ENCODE peak calls at places on chromosomes 4 and X, in eight cellular contexts. One of them, this sample, is unnamed.
A peak's percentile ranks its signal among the peaks of the same experiment; 100 is the strongest.

GRCh38 chr4:128802680-128803628 is 6.5 kb upstream of the JADE1 start:
- DNase-seq in NCI-H524: no peak
- DNase-seq in activated CD8-positive, alpha-beta memory T cell treated with anti-CD3 and anti-CD28 coated beads, Interleukin-2, amount 50 U/mL, for 4 hours: no peak
- DNase-seq in GM19239: no peak
- DNase-seq in lung microvascular endothelial cell: no peak
- DNase-seq in WERI-Rb-1: no peak
- DNase-seq in activated T-helper 1 cell treated with Interleukin-2 at 50 U/mL for 16 hours: no peak
- DNase-seq in stimulated activated CD8-positive, alpha-beta memory T cell treated with anti-CD3 and anti-CD28 coated beads, Interleukin-4, amount 100 ng/mL, for 24 hours: no peak
- DNase-seq in this sample: no peak

GRCh38 chr4:26576171-26576829 is 7.6 kb upstream of the TBC1D19 start:
- DNase-seq in NCI-H524: peak; percentile 15
- DNase-seq in activated CD8-positive, alpha-beta memory T cell treated with anti-CD3 and anti-CD28 coated beads, Interleukin-2, amount 50 U/mL, for 4 hours: no peak
- DNase-seq in GM19239: no peak
- DNase-seq in lung microvascular endothelial cell: peak; percentile 29
- DNase-seq in WERI-Rb-1: no peak
- DNase-seq in activated T-helper 1 cell treated with Interleukin-2 at 50 U/mL for 16 hours: no peak
- DNase-seq in stimulated activated CD8-positive, alpha-beta memory T cell treated with anti-CD3 and anti-CD28 coated beads, Interleukin-4, amount 100 ng/mL, for 24 hours: no peak
- DNase-seq in this sample: no peak

GRCh38 chrX:54978448-54978847 is 15.5 kb downstream of the PFKFB1 start:
- DNase-seq in NCI-H524: no peak
- DNase-seq in activated CD8-positive, alpha-beta memory T cell treated with anti-CD3 and anti-CD28 coated beads, Interleukin-2, amount 50 U/mL, for 4 hours: no peak
- DNase-seq in GM19239: no peak
- DNase-seq in lung microvascular endothelial cell: no peak
- DNase-seq in WERI-Rb-1: no peak
- DNase-seq in activated T-helper 1 cell treated with Interleukin-2 at 50 U/mL for 16 hours: no peak
- DNase-seq in stimulated activated CD8-positive, alpha-beta memory T cell treated with anti-CD3 and anti-CD28 coated beads, Interleukin-4, amount 100 ng/mL, for 24 hours: no peak
- DNase-seq in this sample: no peak

GRCh38 chr4:175810360-175810759 is 1.7 kb downstream of the GPM6A start:
- DNase-seq in NCI-H524: peak; percentile 10
- DNase-seq in activated CD8-positive, alpha-beta memory T cell treated with anti-CD3 and anti-CD28 coated beads, Interleukin-2, amount 50 U/mL, for 4 hours: no peak
- DNase-seq in GM19239: no peak
- DNase-seq in lung microvascular endothelial cell: no peak
- DNase-seq in WERI-Rb-1: no peak
- DNase-seq in activated T-helper 1 cell treated with Interleukin-2 at 50 U/mL for 16 hours: no peak
- DNase-seq in stimulated activated CD8-positive, alpha-beta memory T cell treated with anti-CD3 and anti-CD28 coated beads, Interleukin-4, amount 100 ng/mL, for 24 hours: no peak
- DNase-seq in this sample: no peak

GRCh38 chr4:185357220-185357619 is 38.5 kb downstream of the LRP2BP start:
- DNase-seq in NCI-H524: no peak
- DNase-seq in activated CD8-positive, alpha-beta memory T cell treated with anti-CD3 and anti-CD28 coated beads, Interleukin-2, amount 50 U/mL, for 4 hours: no peak
- DNase-seq in GM19239: no peak
- DNase-seq in lung microvascular endothelial cell: no peak
- DNase-seq in WERI-Rb-1: no peak
- DNase-seq in activated T-helper 1 cell treated with Interleukin-2 at 50 U/mL for 16 hours: no peak
- DNase-seq in stimulated activated CD8-positive, alpha-beta memory T cell treated with anti-CD3 and anti-CD28 coated beads, Interleukin-4, amount 100 ng/mL, for 24 hours: no peak
- DNase-seq in this sample: no peak

GRCh38 chrX:10390187-10390586 is 230.2 kb downstream of the MID1 start:
- DNase-seq in NCI-H524: no peak
- DNase-seq in activated CD8-positive, alpha-beta memory T cell treated with anti-CD3 and anti-CD28 coated beads, Interleukin-2, amount 50 U/mL, for 4 hours: no peak
- DNase-seq in GM19239: no peak
- DNase-seq in lung microvascular endothelial cell: no peak
- DNase-seq in WERI-Rb-1: no peak
- DNase-seq in activated T-helper 1 cell treated with Interleukin-2 at 50 U/mL for 16 hours: no peak
- DNase-seq in stimulated activated CD8-positive, alpha-beta memory T cell treated with anti-CD3 and anti-CD28 coated beads, Interleukin-4, amount 100 ng/mL, for 24 hours: no peak
- DNase-seq in this sample: no peak

GRCh38 chr4:16079046-16079445 is 4.8 kb downstream of the PROM1 start:
- DNase-seq in NCI-H524: peak; percentile 66
- DNase-seq in activated CD8-positive, alpha-beta memory T cell treated with anti-CD3 and anti-CD28 coated beads, Interleukin-2, amount 50 U/mL, for 4 hours: no peak
- DNase-seq in GM19239: no peak
- DNase-seq in lung microvascular endothelial cell: peak; percentile 6
- DNase-seq in WERI-Rb-1: peak; percentile 80
- DNase-seq in activated T-helper 1 cell treated with Interleukin-2 at 50 U/mL for 16 hours: no peak
- DNase-seq in stimulated activated CD8-positive, alpha-beta memory T cell treated with anti-CD3 and anti-CD28 coated beads, Interleukin-4, amount 100 ng/mL, for 24 hours: no peak
- DNase-seq in this sample: no peak

GRCh38 chrX:53223955-53224859 is 800 bp downstream of the KDM5C start:
- DNase-seq in NCI-H524: no peak
- DNase-seq in activated CD8-positive, alpha-beta memory T cell treated with anti-CD3 and anti-CD28 coated beads, Interleukin-2, amount 50 U/mL, for 4 hours: no peak
- DNase-seq in GM19239: no peak
- DNase-seq in lung microvascular endothelial cell: peak; percentile 77
- DNase-seq in WERI-Rb-1: no peak
- DNase-seq in activated T-helper 1 cell treated with Interleukin-2 at 50 U/mL for 16 hours: no peak
- DNase-seq in stimulated activated CD8-positive, alpha-beta memory T cell treated with anti-CD3 and anti-CD28 coated beads, Interleukin-4, amount 100 ng/mL, for 24 hours: no peak
- DNase-seq in this sample: peak; percentile 49

GRCh38 chrX:119028733-119029110 is 44.1 kb upstream of the CT47C1 start:
- DNase-seq in NCI-H524: no peak
- DNase-seq in activated CD8-positive, alpha-beta memory T cell treated with anti-CD3 and anti-CD28 coated beads, Interleukin-2, amount 50 U/mL, for 4 hours: no peak
- DNase-seq in GM19239: no peak
- DNase-seq in lung microvascular endothelial cell: no peak
- DNase-seq in WERI-Rb-1: no peak
- DNase-seq in activated T-helper 1 cell treated with Interleukin-2 at 50 U/mL for 16 hours: no peak
- DNase-seq in stimulated activated CD8-positive, alpha-beta memory T cell treated with anti-CD3 and anti-CD28 coated beads, Interleukin-4, amount 100 ng/mL, for 24 hours: no peak
- DNase-seq in this sample: no peak

GRCh38 chrX:4787971-4788370 is 1074.5 kb upstream of the PRKX start:
- DNase-seq in NCI-H524: peak; percentile 7
- DNase-seq in activated CD8-positive, alpha-beta memory T cell treated with anti-CD3 and anti-CD28 coated beads, Interleukin-2, amount 50 U/mL, for 4 hours: no peak
- DNase-seq in GM19239: no peak
- DNase-seq in lung microvascular endothelial cell: no peak
- DNase-seq in WERI-Rb-1: no peak
- DNase-seq in activated T-helper 1 cell treated with Interleukin-2 at 50 U/mL for 16 hours: no peak
- DNase-seq in stimulated activated CD8-positive, alpha-beta memory T cell treated with anti-CD3 and anti-CD28 coated beads, Interleukin-4, amount 100 ng/mL, for 24 hours: no peak
- DNase-seq in this sample: no peak

GRCh38 chrX:489805-490204 is 103.1 kb upstream of the PPP2R3B start:
- DNase-seq in NCI-H524: no peak
- DNase-seq in activated CD8-positive, alpha-beta memory T cell treated with anti-CD3 and anti-CD28 coated beads, Interleukin-2, amount 50 U/mL, for 4 hours: no peak
- DNase-seq in GM19239: no peak
- DNase-seq in lung microvascular endothelial cell: no peak
- DNase-seq in WERI-Rb-1: no peak
- DNase-seq in activated T-helper 1 cell treated with Interleukin-2 at 50 U/mL for 16 hours: no peak
- DNase-seq in stimulated activated CD8-positive, alpha-beta memory T cell treated with anti-CD3 and anti-CD28 coated beads, Interleukin-4, amount 100 ng/mL, for 24 hours: no peak
- DNase-seq in this sample: no peak

GRCh38 chrX:486325-486724 is 99.6 kb upstream of the PPP2R3B start:
- DNase-seq in NCI-H524: no peak
- DNase-seq in activated CD8-positive, alpha-beta memory T cell treated with anti-CD3 and anti-CD28 coated beads, Interleukin-2, amount 50 U/mL, for 4 hours: no peak
- DNase-seq in GM19239: no peak
- DNase-seq in lung microvascular endothelial cell: no peak
- DNase-seq in WERI-Rb-1: no peak
- DNase-seq in activated T-helper 1 cell treated with Interleukin-2 at 50 U/mL for 16 hours: no peak
- DNase-seq in stimulated activated CD8-positive, alpha-beta memory T cell treated with anti-CD3 and anti-CD28 coated beads, Interleukin-4, amount 100 ng/mL, for 24 hours: no peak
- DNase-seq in this sample: no peak

GRCh38 chr4:158172558-158173258 is at the start of gene GASK1B:
- DNase-seq in NCI-H524: peak; percentile 7
- DNase-seq in activated CD8-positive, alpha-beta memory T cell treated with anti-CD3 and anti-CD28 coated beads, Interleukin-2, amount 50 U/mL, for 4 hours: no peak
- DNase-seq in GM19239: no peak
- DNase-seq in lung microvascular endothelial cell: peak; percentile 77
- DNase-seq in WERI-Rb-1: peak; percentile 52
- DNase-seq in activated T-helper 1 cell treated with Interleukin-2 at 50 U/mL for 16 hours: no peak
- DNase-seq in stimulated activated CD8-positive, alpha-beta memory T cell treated with anti-CD3 and anti-CD28 coated beads, Interleukin-4, amount 100 ng/mL, for 24 hours: no peak
- DNase-seq in this sample: no peak

GRCh38 chr4:167955006-167955405 is 137.3 kb upstream of the ANXA10 start:
- DNase-seq in NCI-H524: no peak
- DNase-seq in activated CD8-positive, alpha-beta memory T cell treated with anti-CD3 and anti-CD28 coated beads, Interleukin-2, amount 50 U/mL, for 4 hours: no peak
- DNase-seq in GM19239: no peak
- DNase-seq in lung microvascular endothelial cell: no peak
- DNase-seq in WERI-Rb-1: no peak
- DNase-seq in activated T-helper 1 cell treated with Interleukin-2 at 50 U/mL for 16 hours: no peak
- DNase-seq in stimulated activated CD8-positive, alpha-beta memory T cell treated with anti-CD3 and anti-CD28 coated beads, Interleukin-4, amount 100 ng/mL, for 24 hours: no peak
- DNase-seq in this sample: no peak

GRCh38 chr4:44978035-44978434 is 251.7 kb upstream of the GNPDA2 start:
- DNase-seq in NCI-H524: no peak
- DNase-seq in activated CD8-positive, alpha-beta memory T cell treated with anti-CD3 and anti-CD28 coated beads, Interleukin-2, amount 50 U/mL, for 4 hours: no peak
- DNase-seq in GM19239: no peak
- DNase-seq in lung microvascular endothelial cell: no peak
- DNase-seq in WERI-Rb-1: no peak
- DNase-seq in activated T-helper 1 cell treated with Interleukin-2 at 50 U/mL for 16 hours: no peak
- DNase-seq in stimulated activated CD8-positive, alpha-beta memory T cell treated with anti-CD3 and anti-CD28 coated beads, Interleukin-4, amount 100 ng/mL, for 24 hours: no peak
- DNase-seq in this sample: no peak

GRCh38 chrX:130726661-130727060 is 176.3 kb downstream of the ENOX2 start:
- DNase-seq in NCI-H524: no peak
- DNase-seq in activated CD8-positive, alpha-beta memory T cell treated with anti-CD3 and anti-CD28 coated beads, Interleukin-2, amount 50 U/mL, for 4 hours: no peak
- DNase-seq in GM19239: no peak
- DNase-seq in lung microvascular endothelial cell: no peak
- DNase-seq in WERI-Rb-1: no peak
- DNase-seq in activated T-helper 1 cell treated with Interleukin-2 at 50 U/mL for 16 hours: no peak
- DNase-seq in stimulated activated CD8-positive, alpha-beta memory T cell treated with anti-CD3 and anti-CD28 coated beads, Interleukin-4, amount 100 ng/mL, for 24 hours: no peak
- DNase-seq in this sample: no peak

GRCh38 chr4:150962245-150962644 is 52.8 kb downstream of the LRBA start:
- DNase-seq in NCI-H524: no peak
- DNase-seq in activated CD8-positive, alpha-beta memory T cell treated with anti-CD3 and anti-CD28 coated beads, Interleukin-2, amount 50 U/mL, for 4 hours: no peak
- DNase-seq in GM19239: no peak
- DNase-seq in lung microvascular endothelial cell: peak; percentile 40
- DNase-seq in WERI-Rb-1: no peak
- DNase-seq in activated T-helper 1 cell treated with Interleukin-2 at 50 U/mL for 16 hours: no peak
- DNase-seq in stimulated activated CD8-positive, alpha-beta memory T cell treated with anti-CD3 and anti-CD28 coated beads, Interleukin-4, amount 100 ng/mL, for 24 hours: no peak
- DNase-seq in this sample: no peak

GRCh38 chr4:40865696-40866095 is 115.9 kb downstream of the NSUN7 start:
- DNase-seq in NCI-H524: no peak
- DNase-seq in activated CD8-positive, alpha-beta memory T cell treated with anti-CD3 and anti-CD28 coated beads, Interleukin-2, amount 50 U/mL, for 4 hours: no peak
- DNase-seq in GM19239: no peak
- DNase-seq in lung microvascular endothelial cell: no peak
- DNase-seq in WERI-Rb-1: no peak
- DNase-seq in activated T-helper 1 cell treated with Interleukin-2 at 50 U/mL for 16 hours: no peak
- DNase-seq in stimulated activated CD8-positive, alpha-beta memory T cell treated with anti-CD3 and anti-CD28 coated beads, Interleukin-4, amount 100 ng/mL, for 24 hours: no peak
- DNase-seq in this sample: no peak

GRCh38 chr4:136690363-136690762 is 841.9 kb downstream of the PCDH18 start:
- DNase-seq in NCI-H524: no peak
- DNase-seq in activated CD8-positive, alpha-beta memory T cell treated with anti-CD3 and anti-CD28 coated beads, Interleukin-2, amount 50 U/mL, for 4 hours: no peak
- DNase-seq in GM19239: no peak
- DNase-seq in lung microvascular endothelial cell: no peak
- DNase-seq in WERI-Rb-1: no peak
- DNase-seq in activated T-helper 1 cell treated with Interleukin-2 at 50 U/mL for 16 hours: no peak
- DNase-seq in stimulated activated CD8-positive, alpha-beta memory T cell treated with anti-CD3 and anti-CD28 coated beads, Interleukin-4, amount 100 ng/mL, for 24 hours: no peak
- DNase-seq in this sample: no peak

GRCh38 chrX:135549519-135549918 is 29.1 kb downstream of the INTS6L start:
- DNase-seq in NCI-H524: no peak
- DNase-seq in activated CD8-positive, alpha-beta memory T cell treated with anti-CD3 and anti-CD28 coated beads, Interleukin-2, amount 50 U/mL, for 4 hours: no peak
- DNase-seq in GM19239: no peak
- DNase-seq in lung microvascular endothelial cell: no peak
- DNase-seq in WERI-Rb-1: no peak
- DNase-seq in activated T-helper 1 cell treated with Interleukin-2 at 50 U/mL for 16 hours: no peak
- DNase-seq in stimulated activated CD8-positive, alpha-beta memory T cell treated with anti-CD3 and anti-CD28 coated beads, Interleukin-4, amount 100 ng/mL, for 24 hours: no peak
- DNase-seq in this sample: no peak

GRCh38 chr4:40492747-40493146 is 136.9 kb downstream of the RBM47 start:
- DNase-seq in NCI-H524: no peak
- DNase-seq in activated CD8-positive, alpha-beta memory T cell treated with anti-CD3 and anti-CD28 coated beads, Interleukin-2, amount 50 U/mL, for 4 hours: no peak
- DNase-seq in GM19239: no peak
- DNase-seq in lung microvascular endothelial cell: no peak
- DNase-seq in WERI-Rb-1: no peak
- DNase-seq in activated T-helper 1 cell treated with Interleukin-2 at 50 U/mL for 16 hours: no peak
- DNase-seq in stimulated activated CD8-positive, alpha-beta memory T cell treated with anti-CD3 and anti-CD28 coated beads, Interleukin-4, amount 100 ng/mL, for 24 hours: no peak
- DNase-seq in this sample: no peak

GRCh38 chr4:147843162-147843561 is 111.3 kb downstream of the ARHGAP10 start:
- DNase-seq in NCI-H524: peak; percentile 30
- DNase-seq in activated CD8-positive, alpha-beta memory T cell treated with anti-CD3 and anti-CD28 coated beads, Interleukin-2, amount 50 U/mL, for 4 hours: no peak
- DNase-seq in GM19239: no peak
- DNase-seq in lung microvascular endothelial cell: no peak
- DNase-seq in WERI-Rb-1: peak; percentile 47
- DNase-seq in activated T-helper 1 cell treated with Interleukin-2 at 50 U/mL for 16 hours: no peak
- DNase-seq in stimulated activated CD8-positive, alpha-beta memory T cell treated with anti-CD3 and anti-CD28 coated beads, Interleukin-4, amount 100 ng/mL, for 24 hours: no peak
- DNase-seq in this sample: no peak

GRCh38 chrX:20026278-20026677 is 35.4 kb upstream of the BCLAF3 start:
- DNase-seq in NCI-H524: no peak
- DNase-seq in activated CD8-positive, alpha-beta memory T cell treated with anti-CD3 and anti-CD28 coated beads, Interleukin-2, amount 50 U/mL, for 4 hours: no peak
- DNase-seq in GM19239: no peak
- DNase-seq in lung microvascular endothelial cell: no peak
- DNase-seq in WERI-Rb-1: no peak
- DNase-seq in activated T-helper 1 cell treated with Interleukin-2 at 50 U/mL for 16 hours: no peak
- DNase-seq in stimulated activated CD8-positive, alpha-beta memory T cell treated with anti-CD3 and anti-CD28 coated beads, Interleukin-4, amount 100 ng/mL, for 24 hours: no peak
- DNase-seq in this sample: no peak

This sample was measured in stimulated activated effector memory CD8-positive, alpha-beta T cell treated with anti-CD3 and anti-CD28 coated beads, Interleukin-12 subunit alpha, Interleukin-12 subunit beta, amount 100 ng/mL, for 72 hours.